ENCODE peak calls at places on chromosome 19, in four cellular contexts. J is HepG2, W is GM12878, A is K562. G is an unnamed sample.

GRCh38 chr19:4636151-4636717 is 3.1 kb upstream of the TNFAIP8L1 start:
- DNase-seq in J (no peak), A (peak; percentile 85), W (no peak), G (peak; percentile 77)

GRCh38 chr19:1018932-1019615 is 1.8 kb downstream of the TMEM259 start:
- DNase-seq in J (no peak), A (no peak), W (no peak), G (no peak)

GRCh38 chr19:16572332-16573211 is at the start of gene SLC35E1:
- DNase-seq in A (peak; percentile 98), W (peak; percentile 86), J (peak; percentile 96), G (peak; percentile 100)

GRCh38 chr19:18029617-18030338 is 21.8 kb downstream of the ARRDC2 start:
- DNase-seq in A (no peak), W (no peak), J (peak; percentile 79), G (no peak)

GRCh38 chr19:16920816-16921529 is 32.2 kb downstream of the F2RL3 start:
- DNase-seq in J (no peak), A (peak; percentile 88), W (no peak), G (no peak)

GRCh38 chr19:49689133-49690072 is at the start of gene ADM5:
- DNase-seq in A (no peak), W (no peak), J (no peak), G (no peak)

GRCh38 chr19:45881909-45882528 is 3.9 kb downstream of the IRF2BP1 start:
- DNase-seq in A (peak; percentile 59), W (no peak), J (peak; percentile 84), G (no peak)

GRCh38 chr19:16121967-16122366 is 10.3 kb downstream of the RAB8A start:
- DNase-seq in W (no peak), A (no peak), J (no peak), G (no peak)

GRCh38 chr19:1455336-1456120 is 5.6 kb downstream of the APC2 start:
- DNase-seq in J (peak; percentile 76), W (no peak), A (peak; percentile 97), G (peak; percentile 96)

GRCh38 chr19:29714371-29714952 is 599 bp downstream of the C19orf12 start:
- DNase-seq in A (peak; percentile 64), J (no peak), W (no peak), G (no peak)

GRCh38 chr19:13521066-13521465 is 14.8 kb upstream of the CACNA1A start:
- DNase-seq in W (no peak), A (peak; percentile 61), J (no peak), G (no peak)

GRCh38 chr19:13530720-13531119 is 24.4 kb upstream of the CACNA1A start:
- DNase-seq in W (no peak), J (no peak), A (no peak), G (no peak)

GRCh38 chr19:13526552-13526951 is 20.3 kb upstream of the CACNA1A start:
- DNase-seq in A (peak; percentile 51), J (no peak), W (no peak), G (peak; percentile 35)
- TF ChIP-seq FOXM1 in A (no peak), J (no peak), W (no peak), G (no peak)

DNA sequence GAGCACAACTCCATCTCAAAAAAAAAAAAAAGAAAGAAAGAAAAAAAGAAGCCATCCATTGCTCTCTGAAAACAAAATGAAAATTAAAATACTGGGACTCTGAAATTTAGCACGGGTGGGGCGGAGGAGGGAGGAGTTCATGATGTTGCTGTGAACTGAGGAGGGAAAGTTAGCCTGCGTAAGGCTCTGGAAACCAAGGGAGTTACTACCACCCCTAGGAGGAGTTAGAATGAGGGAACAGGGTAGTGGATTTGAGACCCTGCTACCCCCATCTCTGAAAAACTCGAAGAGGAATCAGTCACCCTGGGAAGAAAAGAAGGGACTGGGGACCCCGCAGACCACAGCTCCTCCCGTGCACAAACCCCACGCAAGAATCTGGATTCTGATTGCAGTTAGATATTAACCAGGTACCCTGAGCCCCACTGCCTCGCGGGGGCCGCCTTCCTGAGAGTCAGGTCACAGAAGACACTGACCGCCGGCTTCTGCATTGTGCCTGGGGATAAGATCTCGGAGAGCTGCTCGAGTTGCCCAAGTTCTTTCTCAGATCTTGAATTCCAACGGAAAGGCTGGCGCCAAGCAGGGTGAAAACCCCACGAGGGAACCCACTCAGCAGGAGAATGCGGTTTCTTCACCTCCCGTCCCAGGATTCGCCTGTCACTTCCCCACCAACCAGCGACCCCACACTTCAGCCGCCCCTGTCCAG is 941 bp downstream of the ZNF442 start:
- DNase-seq in A (peak; percentile 25), J (no peak), W (no peak), G (peak; percentile 10)
- TF ChIP-seq FOXK2 in A (no peak), J (no peak), W (no peak), G (no peak)

DNA sequence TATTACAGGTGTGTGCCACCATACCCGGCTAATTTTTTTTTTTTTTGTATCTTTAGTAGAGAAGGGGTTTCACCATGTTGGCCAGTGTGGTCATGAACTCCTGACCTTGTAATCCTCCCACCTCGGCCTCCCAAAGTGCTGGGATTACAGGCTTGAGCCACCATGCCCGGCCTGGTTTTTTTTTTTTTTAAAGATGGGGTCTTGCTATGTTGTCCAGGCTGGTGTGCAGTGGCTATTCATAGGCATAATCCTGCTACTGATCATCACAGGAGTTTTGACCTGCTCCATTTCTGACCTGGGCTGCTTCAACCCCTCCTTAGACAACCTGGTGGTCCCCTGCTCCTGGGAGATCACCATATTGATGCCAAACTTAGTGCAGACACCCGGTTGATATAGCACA is 9.7 kb downstream of the PLAUR start:
- DNase-seq in W (no peak), J (no peak), A (no peak), G (no peak)
- TF ChIP-seq SP1 in W (no peak), J (no peak), A (no peak), G (no peak)

GRCh38 chr19:3114018-3114726 is 20.0 kb downstream of the GNA11 start:
- DNase-seq in A (no peak), J (no peak), W (no peak), G (no peak)
- TF ChIP-seq FOXM1 in A (no peak), J (no peak), W (no peak), G (no peak)

GRCh38 chr19:33785795-33786194 is 10.9 kb upstream of the KCTD15 start:
- DNase-seq in J (no peak), W (no peak), A (no peak), G (no peak)
- TF ChIP-seq FOXK2 in J (no peak), W (no peak), A (no peak), G (no peak)

GRCh38 chr19:11024259-11024658 is 63.4 kb downstream of the SMARCA4 start:
- DNase-seq in J (no peak), W (no peak), A (no peak), G (no peak)
- TF ChIP-seq SP1 in J (no peak), W (no peak), A (no peak), G (no peak)

GRCh38 chr19:2811735-2812413 is 7.8 kb upstream of the ZNF554 start:
- DNase-seq in A (no peak), W (no peak), J (no peak), G (no peak)
- TF ChIP-seq FOXM1 in A (no peak), W (no peak), J (no peak), G (no peak)

DNA sequence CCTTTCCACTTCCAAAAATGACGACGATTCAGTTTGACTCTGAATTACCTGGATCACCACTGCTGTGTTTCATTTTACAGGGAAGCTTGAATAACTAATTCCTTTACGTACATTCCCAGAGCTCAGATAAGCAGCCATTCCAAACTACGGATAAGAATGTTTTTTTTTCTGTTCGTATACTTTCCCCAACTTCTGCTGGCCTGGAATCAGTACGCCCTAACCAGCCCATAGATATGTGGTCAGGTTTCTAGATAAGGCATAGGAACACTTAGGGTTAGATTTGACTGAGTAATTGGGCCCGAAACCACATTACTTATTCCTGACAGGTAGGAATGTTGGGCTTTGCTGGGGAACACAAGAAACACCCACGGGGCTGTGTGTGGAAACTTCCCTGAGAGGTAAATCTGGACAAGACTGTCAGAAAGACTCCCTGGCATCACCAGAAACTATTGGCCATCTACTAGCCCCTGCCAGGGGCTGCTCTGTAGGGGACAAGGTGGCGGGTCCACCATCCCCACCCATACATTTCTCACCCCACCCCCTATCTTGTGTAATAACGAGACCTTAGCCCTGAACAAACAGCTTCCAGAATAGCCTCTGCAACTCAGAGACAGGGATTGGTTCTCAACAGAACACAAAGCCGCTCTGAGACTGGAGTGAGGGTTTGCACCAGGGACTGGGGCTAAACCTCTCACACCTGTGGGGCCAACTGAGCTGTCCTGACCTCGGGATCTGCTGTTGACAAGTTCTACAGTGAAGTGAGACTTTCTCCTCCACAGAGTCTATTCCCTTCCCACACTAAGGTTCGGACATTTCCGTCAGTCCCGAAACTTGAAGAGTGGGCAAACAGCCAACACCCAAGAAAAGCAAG is 15.6 kb downstream of the RHPN2 start:
- DNase-seq in W (no peak), A (no peak), J (no peak), G (no peak)
- TF ChIP-seq FOXK2 in W (no peak), A (no peak), J (no peak), G (no peak)